ENCODE peak calls at places on chromosomes 16 and 17, in eight cellular contexts. O, E, C, G, U, T, P and H are unnamed samples.

GRCh38 chr17:7838291-7839075 is 4.5 kb downstream of the KDM6B start:
- DNase-seq in C (no peak), O (peak), G (no peak), U (no peak), T (no peak), E (peak), P (no peak), H (no peak)

GRCh38 chr17:48113201-48113676 is 5.7 kb downstream of the SNX11 start:
- DNase-seq in G (no peak), O (no peak), C (peak), U (no peak), E (peak), T (no peak), P (no peak), H (no peak)

GRCh38 chr16:72009779-72010178 is 1.2 kb downstream of the DHODH start:
- DNase-seq in P (no peak), U (no peak), E (no peak), T (no peak), C (no peak), O (no peak), G (no peak), H (no peak)

GRCh38 chr16:86566601-86566965 is at the start of gene FOXC2:
- DNase-seq in U (peak), C (no peak), E (no peak), O (no peak), T (peak), G (peak), P (no peak), H (peak)

GRCh38 chr17:28119049-28119448 is 76.6 kb downstream of the NLK start:
- DNase-seq in T (no peak), O (no peak), P (no peak), C (no peak), E (no peak), U (no peak), G (no peak), H (no peak)

GRCh38 chr16:67212766-67213165 is 13.8 kb downstream of the ELMO3 start:
- DNase-seq in E (no peak), G (no peak), U (no peak), C (no peak), O (no peak), P (no peak), T (no peak), H (no peak)

GRCh38 chr17:64273006-64273405 is 9.9 kb upstream of the TEX2 start:
- DNase-seq in T (no peak), U (no peak), O (no peak), E (no peak), P (no peak), G (no peak), C (no peak), H (no peak)

GRCh38 chr16:68335175-68335574 is 24.4 kb downstream of the PRMT7 start:
- DNase-seq in C (no peak), E (no peak), U (no peak), O (no peak), P (no peak), G (no peak), T (no peak), H (no peak)

GRCh38 chr17:32006957-32007462 is at the start of gene LRRC37B:
- DNase-seq in U (peak), T (peak), O (peak), P (peak), G (peak), E (peak), C (peak), H (no peak)

GRCh38 chr17:67751101-67752074 is 33.7 kb downstream of the NOL11 start:
- DNase-seq in C (no peak), T (peak), E (no peak), P (no peak), O (peak), G (no peak), U (peak), H (no peak)

GRCh38 chr17:38430316-38430715 is 2.1 kb downstream of the ARHGAP23 start:
- DNase-seq in O (no peak), G (no peak), E (peak), P (no peak), C (no peak), U (no peak), T (no peak), H (no peak)

GRCh38 chr17:7219812-7220592 is at the start of the genes ACADVL and DLG4:
- DNase-seq in G (peak), U (peak), O (peak), P (no peak), E (peak), T (peak), C (peak), H (no peak)

GRCh38 chr17:74680941-74681340 is 31.8 kb downstream of the CD300LF start:
- DNase-seq in P (no peak), T (no peak), C (no peak), U (no peak), E (no peak), O (no peak), G (no peak), H (no peak)

GRCh38 chr17:50865868-50866260 is 290 bp downstream of the TOB1 start:
- DNase-seq in U (no peak), P (no peak), C (no peak), O (no peak), T (no peak), E (no peak), G (no peak), H (no peak)

GRCh38 chr17:77828749-77829539 is 129.6 kb upstream of the TNRC6C start:
- DNase-seq in G (no peak), E (no peak), P (no peak), T (no peak), U (no peak), C (no peak), O (no peak), H (no peak)

GRCh38 chr16:74275031-74275636 is 21.5 kb upstream of the PSMD7 start:
- DNase-seq in G (no peak), P (no peak), T (no peak), U (no peak), O (peak), C (no peak), E (peak), H (no peak)

GRCh38 chr17:71460943-71461342 is 659.9 kb upstream of the SOX9 start:
- DNase-seq in T (no peak), C (no peak), O (peak), U (no peak), E (peak), P (no peak), G (no peak), H (no peak)

GRCh38 chr16:85564277-85565051 is 48.7 kb upstream of the GSE1 start:
- DNase-seq in G (no peak), C (no peak), P (no peak), O (no peak), E (peak), T (no peak), U (no peak), H (no peak)

GRCh38 chr16:13643412-13643811 is 276.5 kb upstream of the ERCC4 start:
- DNase-seq in P (no peak), E (no peak), U (no peak), G (no peak), C (no peak), T (no peak), O (no peak), H (no peak)

GRCh38 chr16:69108069-69108904 is 2.8 kb downstream of the HAS3 start:
- DNase-seq in U (no peak), O (no peak), G (no peak), T (no peak), E (no peak), C (no peak), P (no peak), H (peak)

GRCh38 chr17:61294777-61295176 is 104.9 kb upstream of the TBX2 start:
- DNase-seq in C (no peak), U (peak), G (no peak), O (no peak), P (no peak), E (no peak), T (no peak), H (no peak)

GRCh38 chr17:38719943-38720641 is 10.0 kb upstream of the CISD3 start:
- DNase-seq in G (no peak), U (peak), E (no peak), P (no peak), C (no peak), T (no peak), O (no peak), H (peak)

GRCh38 chr17:41483991-41484826 is 3.3 kb upstream of the KRT35 start:
- DNase-seq in E (no peak), O (no peak), G (no peak), P (no peak), U (no peak), C (no peak), T (no peak), H (no peak)

GRCh38 chr17:34318474-34318873 is 761 bp upstream of the CCL8 start:
- DNase-seq in U (no peak), G (no peak), O (no peak), T (no peak), E (peak), P (no peak), C (no peak), H (no peak)

GRCh38 chr17:77409282-77410161 is 268.8 kb downstream of the SEC14L1 start:
- DNase-seq in G (no peak), U (no peak), T (no peak), C (no peak), P (no peak), E (peak), O (no peak), H (no peak)

GRCh38 chr16:3046506-3047386 is at the start of gene MMP25:
- DNase-seq in U (no peak), G (no peak), O (no peak), C (peak), T (peak), P (no peak), E (peak), H (no peak)

GRCh38 chr17:48351916-48352332 is 78.1 kb downstream of the SKAP1 start:
- DNase-seq in G (no peak), T (no peak), C (peak), P (no peak), U (no peak), O (peak), E (peak), H (no peak)

GRCh38 chr17:39928868-39929651 is 1.5 kb downstream of the LRRC3C start:
- DNase-seq in P (no peak), C (peak), O (no peak), G (peak), U (no peak), T (no peak), E (peak), H (no peak)

GRCh38 chr16:53865492-53865863 is 161.5 kb downstream of the FTO start:
- DNase-seq in O (no peak), E (peak), T (no peak), U (no peak), G (no peak), P (no peak), C (peak), H (no peak)